ENCODE peak calls at places on chromosomes 12 and 14, in ten cellular contexts. Y is HCT116, S is adrenal gland, C is right lobe of liver, P is uterus, B is breast epithelium, Q is heart left ventricle, W is A549, T is endothelial cell of umbilical vein, D is stomach. G is an unnamed sample. For H3K9me3, the result is how much of the 10 kb centered on the place peaks cover.

GRCh38 chr14:100776681-100777365 is 49.1 kb upstream of the MEG3 start:
- DNase-seq in B (no peak), Y (no peak), T (no peak), P (no peak), W (no peak), S (peak), D (peak), C (no peak), Q (no peak), G (no peak)

GRCh38 chr14:93231129-93231979 is 24.3 kb downstream of the UBR7 start:
- DNase-seq in D (no peak), P (no peak), C (no peak), S (peak), Y (no peak), T (peak), W (peak), B (no peak), Q (peak), G (peak)

GRCh38 chr12:104201238-104202001 is 14.2 kb upstream of the TXNRD1 start:
- DNase-seq in B (no peak), Y (peak), Q (no peak), C (peak), W (peak), D (peak), T (peak), P (peak), S (peak), G (peak)

GRCh38 chr14:64880382-64881121 is 845 bp upstream of the SPTB start:
- DNase-seq in W (peak), T (peak), D (peak), Y (peak), B (no peak), S (peak), C (peak), P (peak), Q (peak), G (peak)

GRCh38 chr14:60922050-60922449 is 58.8 kb downstream of the TRMT5 start:
- DNase-seq in T (peak), W (no peak), Q (no peak), B (no peak), D (no peak), C (no peak), Y (no peak), P (no peak), S (no peak), G (no peak)

GRCh38 chr14:74085047-74085637 is 386 bp downstream of the LIN52 start:
- DNase-seq in P (no peak), B (peak), S (peak), W (peak), C (no peak), D (no peak), T (no peak), Q (no peak), Y (no peak), G (no peak)

GRCh38 chr14:54746019-54746418 is 156.6 kb downstream of the GCH1 start:
- DNase-seq in W (no peak), Y (no peak), D (no peak), P (no peak), S (no peak), C (no peak), T (no peak), B (no peak), Q (no peak), G (no peak)

GRCh38 chr14:100898935-100899840 is 4.3 kb downstream of the RTL1 start:
- DNase-seq in D (no peak), T (peak), B (peak), Q (no peak), S (peak), Y (no peak), C (peak), W (no peak), P (no peak), G (peak)

GRCh38 chr14:30906752-30907658 is 32.6 kb downstream of the COCH start:
- DNase-seq in C (no peak), D (no peak), S (no peak), P (no peak), Q (no peak), W (no peak), T (peak), B (no peak), Y (peak), G (no peak)

GRCh38 chr12:80190001-80190400 is 90.7 kb downstream of the OTOGL start:
- DNase-seq in S (no peak), D (no peak), W (no peak), C (no peak), P (no peak), Q (no peak), B (no peak), T (no peak), Y (no peak), G (peak)

GRCh38 chr12:67088401-67089118 is 180.6 kb upstream of the CAND1 start:
- DNase-seq in W (no peak), D (no peak), T (no peak), Q (no peak), P (no peak), C (no peak), B (no peak), Y (no peak), S (no peak), G (no peak)

DNA sequence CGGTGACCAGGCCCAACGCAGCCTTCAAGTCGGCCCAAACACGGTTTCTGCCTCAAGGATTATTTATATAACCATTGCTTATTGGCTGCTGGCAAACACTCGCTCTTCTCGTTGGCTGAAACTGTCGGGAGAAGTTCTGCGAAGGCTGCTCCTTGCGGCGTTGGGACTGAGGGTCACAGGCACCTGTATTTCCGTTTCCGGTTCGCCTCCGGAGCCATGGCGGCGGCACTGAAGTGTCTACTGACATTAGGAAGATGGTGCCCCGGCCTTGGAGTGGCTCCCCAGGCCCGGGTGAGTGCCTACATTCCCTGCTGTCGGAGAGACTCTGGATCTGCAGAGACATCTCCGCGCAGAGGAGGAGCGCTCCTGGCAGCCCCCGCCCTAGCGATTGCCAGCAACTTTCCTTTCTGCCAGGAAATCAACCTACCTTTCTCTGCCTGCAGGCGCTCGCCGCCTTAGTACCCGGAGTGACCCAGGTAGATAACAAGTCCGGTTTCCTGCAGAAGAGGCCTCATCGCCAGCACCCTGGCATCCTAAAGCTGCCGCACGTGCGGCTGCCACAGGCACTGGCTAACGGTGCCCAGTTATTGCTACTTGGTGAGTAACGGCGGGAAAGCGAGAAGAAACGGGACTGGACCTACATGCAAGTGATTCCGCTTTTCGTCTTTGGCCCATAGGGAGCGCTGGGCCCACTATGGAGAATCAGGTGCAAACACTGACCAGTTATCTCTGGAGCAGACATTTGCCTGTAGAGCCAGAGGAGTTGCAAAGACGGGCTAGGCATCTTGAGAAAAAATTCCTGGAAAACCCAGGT is at the start of gene METTL17:
- DNase-seq in S (peak), W (peak), C (peak), Y (peak), P (peak), B (peak), Q (peak), T (peak), D (peak), G (peak)
- TF ChIP-seq POLR2A in S (peak), W (peak), C (peak), Y (peak), P (peak), B (peak), Q (peak), T (peak), D (no peak), G (no peak)

DNA sequence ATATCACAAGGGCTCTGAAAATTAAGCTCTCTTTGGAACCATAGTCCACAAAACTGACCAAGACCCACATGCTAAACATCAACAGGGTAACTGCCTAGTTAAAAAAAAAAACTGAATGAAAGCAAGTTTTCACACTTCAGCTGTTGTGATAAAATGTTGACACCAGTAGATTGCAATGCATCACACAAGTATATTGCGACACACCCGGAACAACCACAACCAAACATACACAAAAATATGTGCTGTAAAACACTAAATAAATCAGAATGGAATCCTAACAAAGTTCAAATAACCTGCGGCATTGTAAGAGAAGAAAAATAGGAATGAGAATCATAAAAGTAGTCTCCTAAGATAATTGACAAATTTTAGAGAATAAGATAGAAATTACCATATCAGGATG is 710.3 kb downstream of the AACS start:
- DNase-seq in T (no peak), Y (no peak), P (no peak), W (no peak), B (no peak), D (no peak), Q (no peak), S (no peak), C (no peak), G (no peak)
- H3K9me3 ChIP-seq in T (under half), Y (under half), P (under half), W (under half), B (under half), D (under half), Q (under half), S (under half), C (under half), G (under half)

GRCh38 chr14:105067140-105067968 is 2.1 kb upstream of the GPR132 start:
- DNase-seq in W (no peak), P (no peak), Y (no peak), C (peak), Q (no peak), T (no peak), D (no peak), S (no peak), B (no peak), G (no peak)

GRCh38 chr14:105066285-105067071 is 1.2 kb upstream of the GPR132 start:
- DNase-seq in D (no peak), W (no peak), T (no peak), C (peak), Y (no peak), Q (no peak), P (no peak), B (no peak), S (peak), G (no peak)

GRCh38 chr14:105064001-105064400 is 1.2 kb downstream of the GPR132 start:
- DNase-seq in T (no peak), Q (no peak), D (no peak), P (no peak), S (no peak), Y (no peak), B (no peak), C (no peak), W (no peak), G (no peak)

GRCh38 chr14:105064721-105065143 is 498 bp downstream of the GPR132 start:
- DNase-seq in P (no peak), Y (no peak), T (no peak), Q (no peak), S (no peak), W (no peak), D (no peak), B (no peak), C (peak), G (no peak)

GRCh38 chr14:105065280-105066228 is at the start of gene GPR132:
- DNase-seq in C (peak), Q (peak), B (peak), S (peak), Y (no peak), D (peak), P (no peak), T (no peak), W (no peak), G (peak)
- TF ChIP-seq POLR2A in C (peak), Q (peak), B (peak), S (peak), Y (no peak), D (no peak), P (no peak), T (no peak), W (no peak), G (no peak)

DNA sequence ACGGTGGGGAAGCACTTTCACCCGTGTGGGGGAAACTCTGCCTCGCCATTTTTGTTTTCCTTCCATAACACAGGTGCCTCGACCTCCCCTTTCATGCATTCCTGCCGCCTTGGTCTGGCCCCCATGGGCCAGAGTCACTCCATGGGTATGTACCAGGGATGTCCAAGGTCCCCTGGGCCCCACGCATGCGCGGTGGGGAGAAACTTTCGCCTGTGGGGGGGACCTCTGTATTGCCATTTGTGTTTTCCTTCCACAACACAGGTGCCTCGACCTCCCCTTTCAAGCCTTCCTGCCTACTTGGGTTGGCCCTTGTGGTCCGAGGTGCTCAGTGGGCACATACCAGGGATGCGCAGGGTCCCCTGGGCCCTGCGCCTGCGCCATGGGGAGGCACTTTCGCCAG is 345.8 kb downstream of the ALG10 start:
- DNase-seq in D (no peak), C (no peak), W (no peak), T (no peak), S (no peak), P (no peak), Y (no peak), Q (no peak), B (no peak), G (no peak)
- H3K9me3 ChIP-seq in D (under half), C (under half), W (under half), T (under half), S (under half), P (under half), Y (under half), Q (under half), B (half or more), G (under half)